ENCODE peak calls at places on chromosomes 6 and 20, in eight cellular contexts. One of them, this sample, is unnamed. For H3K36me3, the result is how much of the 10 kb centered on the place peaks cover.

GRCh38 chr6:31660224-31660997 is at the start of gene C6orf47:
- DNase-seq in GM23248: peak
- DNase-seq in CD4-positive, alpha-beta memory T cell: peak
- DNase-seq in tibial nerve: peak
- DNase-seq in CD4-positive, CD25-positive, alpha-beta regulatory T cell: peak
- DNase-seq in uterus: peak
- DNase-seq in psoas muscle: peak
- DNase-seq in HepG2: peak
- DNase-seq in this sample: peak

GRCh38 chr6:26563488-26563887 is 25.3 kb downstream of the HMGN4 start:
- DNase-seq in GM23248: no peak
- DNase-seq in CD4-positive, alpha-beta memory T cell: no peak
- DNase-seq in tibial nerve: no peak
- DNase-seq in CD4-positive, CD25-positive, alpha-beta regulatory T cell: no peak
- DNase-seq in uterus: no peak
- DNase-seq in psoas muscle: no peak
- DNase-seq in HepG2: no peak
- DNase-seq in this sample: no peak

GRCh38 chr20:23515250-23515939 is 24.5 kb downstream of the CST8 start:
- DNase-seq in GM23248: peak
- DNase-seq in CD4-positive, alpha-beta memory T cell: no peak
- DNase-seq in tibial nerve: no peak
- DNase-seq in CD4-positive, CD25-positive, alpha-beta regulatory T cell: no peak
- DNase-seq in uterus: no peak
- DNase-seq in psoas muscle: no peak
- DNase-seq in HepG2: no peak
- DNase-seq in this sample: no peak

GRCh38 chr6:150229775-150230561 is 87.1 kb downstream of the PPP1R14C start:
- DNase-seq in GM23248: peak
- DNase-seq in CD4-positive, alpha-beta memory T cell: no peak
- DNase-seq in tibial nerve: no peak
- DNase-seq in CD4-positive, CD25-positive, alpha-beta regulatory T cell: no peak
- DNase-seq in uterus: no peak
- DNase-seq in psoas muscle: no peak
- DNase-seq in HepG2: no peak
- DNase-seq in this sample: no peak

GRCh38 chr20:52219441-52219840 is 27.9 kb upstream of the ZFP64 start:
- DNase-seq in GM23248: no peak
- DNase-seq in CD4-positive, alpha-beta memory T cell: no peak
- DNase-seq in tibial nerve: no peak
- DNase-seq in CD4-positive, CD25-positive, alpha-beta regulatory T cell: no peak
- DNase-seq in uterus: no peak
- DNase-seq in psoas muscle: no peak
- DNase-seq in HepG2: peak
- DNase-seq in this sample: no peak

GRCh38 chr6:159935065-159935464 is 33.8 kb upstream of the IGF2R start:
- DNase-seq in GM23248: peak
- DNase-seq in CD4-positive, alpha-beta memory T cell: no peak
- DNase-seq in tibial nerve: no peak
- DNase-seq in CD4-positive, CD25-positive, alpha-beta regulatory T cell: no peak
- DNase-seq in uterus: no peak
- DNase-seq in psoas muscle: no peak
- DNase-seq in HepG2: no peak
- DNase-seq in this sample: no peak

GRCh38 chr20:49790077-49790798 is 22.4 kb upstream of the SLC9A8 start:
- DNase-seq in GM23248: peak
- DNase-seq in CD4-positive, alpha-beta memory T cell: no peak
- DNase-seq in tibial nerve: no peak
- DNase-seq in CD4-positive, CD25-positive, alpha-beta regulatory T cell: no peak
- DNase-seq in uterus: no peak
- DNase-seq in psoas muscle: peak
- DNase-seq in HepG2: peak
- DNase-seq in this sample: no peak

GRCh38 chr6:158621694-158622544 is 22.6 kb downstream of the DYNLT1 start:
- DNase-seq in GM23248: no peak
- DNase-seq in CD4-positive, alpha-beta memory T cell: no peak
- DNase-seq in tibial nerve: no peak
- DNase-seq in CD4-positive, CD25-positive, alpha-beta regulatory T cell: no peak
- DNase-seq in uterus: peak
- DNase-seq in psoas muscle: no peak
- DNase-seq in HepG2: no peak
- DNase-seq in this sample: no peak

GRCh38 chr6:106572436-106572835 is 56.9 kb downstream of the RTN4IP1 start:
- DNase-seq in GM23248: no peak
- DNase-seq in CD4-positive, alpha-beta memory T cell: no peak
- DNase-seq in tibial nerve: no peak
- DNase-seq in CD4-positive, CD25-positive, alpha-beta regulatory T cell: no peak
- DNase-seq in uterus: no peak
- DNase-seq in psoas muscle: no peak
- DNase-seq in HepG2: no peak
- DNase-seq in this sample: no peak

GRCh38 chr20:23296841-23297701 is 53.5 kb upstream of the NXT1 start:
- DNase-seq in GM23248: peak
- DNase-seq in CD4-positive, alpha-beta memory T cell: no peak
- DNase-seq in tibial nerve: no peak
- DNase-seq in CD4-positive, CD25-positive, alpha-beta regulatory T cell: no peak
- DNase-seq in uterus: no peak
- DNase-seq in psoas muscle: no peak
- DNase-seq in HepG2: no peak
- DNase-seq in this sample: no peak

GRCh38 chr20:50163570-50164317 is 10.2 kb upstream of the PEDS1 start:
- DNase-seq in GM23248: peak
- DNase-seq in CD4-positive, alpha-beta memory T cell: no peak
- DNase-seq in tibial nerve: peak
- DNase-seq in CD4-positive, CD25-positive, alpha-beta regulatory T cell: no peak
- DNase-seq in uterus: peak
- DNase-seq in psoas muscle: peak
- DNase-seq in HepG2: peak
- DNase-seq in this sample: no peak

GRCh38 chr6:119590066-119590465 is 240.5 kb upstream of the MAN1A1 start:
- DNase-seq in GM23248: no peak
- DNase-seq in CD4-positive, alpha-beta memory T cell: no peak
- DNase-seq in tibial nerve: no peak
- DNase-seq in CD4-positive, CD25-positive, alpha-beta regulatory T cell: no peak
- DNase-seq in uterus: no peak
- DNase-seq in psoas muscle: no peak
- DNase-seq in HepG2: no peak
- DNase-seq in this sample: no peak

GRCh38 chr6:165708985-165709576 is 46.0 kb upstream of the PDE10A start:
- DNase-seq in GM23248: no peak
- DNase-seq in CD4-positive, alpha-beta memory T cell: no peak
- DNase-seq in tibial nerve: no peak
- DNase-seq in CD4-positive, CD25-positive, alpha-beta regulatory T cell: no peak
- DNase-seq in uterus: no peak
- DNase-seq in psoas muscle: no peak
- DNase-seq in HepG2: no peak
- DNase-seq in this sample: no peak

GRCh38 chr6:107495196-107495643 is 5.3 kb downstream of the SOBP start:
- DNase-seq in GM23248: peak
- DNase-seq in CD4-positive, alpha-beta memory T cell: no peak
- DNase-seq in tibial nerve: no peak
- DNase-seq in CD4-positive, CD25-positive, alpha-beta regulatory T cell: no peak
- DNase-seq in uterus: peak
- DNase-seq in psoas muscle: no peak
- DNase-seq in HepG2: no peak
- DNase-seq in this sample: no peak

GRCh38 chr20:19618711-19619110 is 139.3 kb upstream of the RIN2 start:
- DNase-seq in GM23248: no peak
- DNase-seq in CD4-positive, alpha-beta memory T cell: no peak
- DNase-seq in tibial nerve: no peak
- DNase-seq in CD4-positive, CD25-positive, alpha-beta regulatory T cell: no peak
- DNase-seq in uterus: no peak
- DNase-seq in psoas muscle: no peak
- DNase-seq in HepG2: no peak
- DNase-seq in this sample: no peak

GRCh38 chr6:89146748-89147715 is 1.2 kb downstream of the PM20D2 start:
- DNase-seq in GM23248: peak
- DNase-seq in CD4-positive, alpha-beta memory T cell: no peak
- DNase-seq in tibial nerve: no peak
- DNase-seq in CD4-positive, CD25-positive, alpha-beta regulatory T cell: no peak
- DNase-seq in uterus: no peak
- DNase-seq in psoas muscle: peak
- DNase-seq in HepG2: peak
- DNase-seq in this sample: no peak

GRCh38 chr6:137999815-138000214 is 107.4 kb downstream of the PERP start:
- DNase-seq in GM23248: no peak
- DNase-seq in CD4-positive, alpha-beta memory T cell: no peak
- DNase-seq in tibial nerve: no peak
- DNase-seq in CD4-positive, CD25-positive, alpha-beta regulatory T cell: no peak
- DNase-seq in uterus: no peak
- DNase-seq in psoas muscle: no peak
- DNase-seq in HepG2: no peak
- DNase-seq in this sample: no peak

GRCh38 chr20:60754866-60755265 is 497.2 kb upstream of the CDH4 start:
- DNase-seq in GM23248: no peak
- DNase-seq in CD4-positive, alpha-beta memory T cell: no peak
- DNase-seq in tibial nerve: no peak
- DNase-seq in CD4-positive, CD25-positive, alpha-beta regulatory T cell: no peak
- DNase-seq in uterus: no peak
- DNase-seq in psoas muscle: no peak
- DNase-seq in HepG2: no peak
- DNase-seq in this sample: no peak

GRCh38 chr6:110140650-110141049 is 38.8 kb downstream of the WASF1 start:
- DNase-seq in GM23248: peak
- DNase-seq in CD4-positive, alpha-beta memory T cell: no peak
- DNase-seq in tibial nerve: no peak
- DNase-seq in CD4-positive, CD25-positive, alpha-beta regulatory T cell: no peak
- DNase-seq in uterus: no peak
- DNase-seq in psoas muscle: no peak
- DNase-seq in HepG2: no peak
- DNase-seq in this sample: no peak

GRCh38 chr6:141521440-141521839 is 611.3 kb upstream of the GJE1 start:
- DNase-seq in GM23248: peak
- DNase-seq in CD4-positive, alpha-beta memory T cell: no peak
- DNase-seq in tibial nerve: no peak
- DNase-seq in CD4-positive, CD25-positive, alpha-beta regulatory T cell: no peak
- DNase-seq in uterus: no peak
- DNase-seq in psoas muscle: no peak
- DNase-seq in HepG2: no peak
- DNase-seq in this sample: no peak

DNA sequence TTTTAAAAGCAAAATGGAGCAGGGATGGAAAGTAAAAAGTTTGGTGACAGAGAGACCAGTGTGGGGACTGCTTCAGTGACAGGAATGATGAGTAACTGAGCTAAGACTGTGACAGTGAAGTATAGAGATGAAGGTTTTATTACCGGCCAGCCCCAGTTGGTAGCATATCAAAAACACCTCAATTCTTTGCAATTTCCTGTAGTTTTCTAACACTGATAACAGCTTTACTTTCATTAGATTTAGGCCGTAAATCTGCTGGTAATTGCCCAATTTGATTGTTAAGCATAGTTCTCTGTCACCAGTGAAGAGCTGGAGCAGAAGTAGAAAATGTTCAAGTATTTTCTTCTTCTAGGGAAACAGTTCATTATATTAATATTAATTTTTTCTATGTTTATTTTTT is 48.6 kb upstream of the DEFB112 start:
- DNase-seq in GM23248: no peak
- DNase-seq in CD4-positive, alpha-beta memory T cell: no peak
- DNase-seq in tibial nerve: no peak
- DNase-seq in CD4-positive, CD25-positive, alpha-beta regulatory T cell: no peak
- DNase-seq in uterus: no peak
- DNase-seq in psoas muscle: no peak
- DNase-seq in HepG2: no peak
- DNase-seq in this sample: no peak
- H3K4me3 ChIP-seq in GM23248: no peak
- H3K4me3 ChIP-seq in CD4-positive, alpha-beta memory T cell: no peak
- H3K4me3 ChIP-seq in tibial nerve: no peak
- H3K4me3 ChIP-seq in CD4-positive, CD25-positive, alpha-beta regulatory T cell: no peak
- H3K4me3 ChIP-seq in uterus: no peak
- H3K4me3 ChIP-seq in psoas muscle: no peak
- H3K4me3 ChIP-seq in HepG2: no peak
- H3K4me3 ChIP-seq in this sample: no peak

GRCh38 chr20:44910690-44911262 is 916 bp downstream of the PABPC1L start:
- DNase-seq in GM23248: peak
- DNase-seq in CD4-positive, alpha-beta memory T cell: no peak
- DNase-seq in tibial nerve: no peak
- DNase-seq in CD4-positive, CD25-positive, alpha-beta regulatory T cell: no peak
- DNase-seq in uterus: no peak
- DNase-seq in psoas muscle: no peak
- DNase-seq in HepG2: peak
- DNase-seq in this sample: no peak
- H3K36me3 ChIP-seq in GM23248: under half
- H3K36me3 ChIP-seq in CD4-positive, alpha-beta memory T cell: under half
- H3K36me3 ChIP-seq in tibial nerve: under half
- H3K36me3 ChIP-seq in CD4-positive, CD25-positive, alpha-beta regulatory T cell: under half
- H3K36me3 ChIP-seq in uterus: under half
- H3K36me3 ChIP-seq in psoas muscle: under half
- H3K36me3 ChIP-seq in HepG2: half or more
- H3K36me3 ChIP-seq in this sample: under half

DNA sequence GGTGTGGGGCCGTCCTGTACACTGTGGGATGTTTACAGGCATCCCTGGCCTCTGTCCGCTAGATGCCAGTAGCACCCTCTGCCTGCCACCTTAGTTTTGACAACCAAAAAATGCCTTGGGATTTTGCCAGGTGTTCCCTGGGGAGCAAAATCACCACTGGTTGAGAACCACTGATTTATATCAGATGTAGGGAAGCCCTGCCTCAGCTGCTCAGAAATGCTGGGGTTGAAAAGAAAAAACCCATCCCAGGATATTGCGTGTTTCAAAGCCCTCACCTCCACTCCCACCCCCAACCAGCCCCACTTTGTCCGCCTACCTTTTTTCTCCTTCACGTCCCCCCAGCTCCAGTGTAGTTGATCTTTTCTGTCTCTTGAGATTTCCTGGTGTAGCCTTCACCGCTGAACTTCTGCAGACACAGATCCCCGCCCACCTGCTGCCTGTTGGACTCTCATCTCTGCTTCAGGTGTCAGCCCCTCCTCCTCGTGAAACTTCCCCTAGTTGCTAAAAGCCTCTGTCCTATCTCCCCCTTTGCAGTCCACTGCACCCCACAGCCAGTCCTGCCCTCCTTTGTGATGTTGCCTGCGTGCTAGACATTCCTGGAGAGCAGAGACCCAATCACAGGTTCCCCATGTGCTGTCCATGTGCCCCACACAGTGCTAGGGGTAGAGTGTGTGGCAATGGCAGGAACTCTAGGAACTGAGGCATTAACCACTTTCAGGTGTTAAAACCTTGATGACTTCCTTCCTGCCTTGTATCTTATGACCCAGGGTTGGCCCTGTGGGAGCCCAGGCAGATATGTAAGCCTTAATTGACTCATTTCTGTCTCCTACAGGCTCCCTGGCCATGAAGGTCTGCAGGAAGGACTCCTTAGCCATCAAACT is 98.9 kb downstream of the TBC1D7 start:
- DNase-seq in GM23248: no peak
- DNase-seq in CD4-positive, alpha-beta memory T cell: peak
- DNase-seq in tibial nerve: no peak
- DNase-seq in CD4-positive, CD25-positive, alpha-beta regulatory T cell: no peak
- DNase-seq in uterus: no peak
- DNase-seq in psoas muscle: no peak
- DNase-seq in HepG2: peak
- DNase-seq in this sample: peak
- H3K4me3 ChIP-seq in GM23248: no peak
- H3K4me3 ChIP-seq in CD4-positive, alpha-beta memory T cell: no peak
- H3K4me3 ChIP-seq in tibial nerve: no peak
- H3K4me3 ChIP-seq in CD4-positive, CD25-positive, alpha-beta regulatory T cell: no peak
- H3K4me3 ChIP-seq in uterus: no peak
- H3K4me3 ChIP-seq in psoas muscle: no peak
- H3K4me3 ChIP-seq in HepG2: no peak
- H3K4me3 ChIP-seq in this sample: no peak

DNA sequence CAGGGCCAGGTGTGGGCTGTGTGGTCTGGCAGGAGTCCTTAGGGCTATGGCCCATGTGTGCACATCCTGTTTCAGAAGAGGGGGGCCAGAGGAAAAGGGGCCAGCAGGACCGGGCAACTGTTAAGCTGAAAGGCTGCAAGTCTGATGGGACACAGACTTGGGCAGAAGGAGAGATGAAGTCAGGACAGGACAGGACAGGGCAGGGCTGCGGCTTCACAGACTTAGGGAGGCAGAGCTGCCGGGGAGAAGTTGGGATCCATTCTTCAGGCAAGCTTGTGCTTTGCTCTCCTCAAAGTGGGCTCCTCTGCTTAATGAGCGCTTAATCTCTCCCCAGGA is 28.7 kb downstream of the MOCS1 start:
- DNase-seq in GM23248: no peak
- DNase-seq in CD4-positive, alpha-beta memory T cell: no peak
- DNase-seq in tibial nerve: no peak
- DNase-seq in CD4-positive, CD25-positive, alpha-beta regulatory T cell: no peak
- DNase-seq in uterus: no peak
- DNase-seq in psoas muscle: no peak
- DNase-seq in HepG2: no peak
- DNase-seq in this sample: no peak
- H3K36me3 ChIP-seq in GM23248: under half
- H3K36me3 ChIP-seq in CD4-positive, alpha-beta memory T cell: under half
- H3K36me3 ChIP-seq in tibial nerve: under half
- H3K36me3 ChIP-seq in CD4-positive, CD25-positive, alpha-beta regulatory T cell: under half
- H3K36me3 ChIP-seq in uterus: under half
- H3K36me3 ChIP-seq in psoas muscle: half or more
- H3K36me3 ChIP-seq in HepG2: under half
- H3K36me3 ChIP-seq in this sample: under half

This sample was measured in CD8-positive, alpha-beta memory T cell.